ENCODE peak calls at places on chromosomes 1 and 21, in five cellular contexts. W is right atrium auricular region, E is psoas muscle, N is upper lobe of right lung, Y is heart right ventricle. P is an unnamed sample. For H3K4me1, the result is how much of the 10 kb centered on the place peaks cover.

GRCh38 chr1:196779093-196779492 is 4.5 kb downstream of the CFHR3 start:
- DNase-seq in Y (no peak), E (no peak), W (no peak), N (no peak), P (no peak)

GRCh38 chr1:219506337-219506944 is 106.5 kb downstream of the ZC3H11B start:
- DNase-seq in W (no peak), N (no peak), E (no peak), Y (no peak), P (no peak)

GRCh38 chr1:58754683-58755467 is 29.0 kb downstream of the JUN start:
- DNase-seq in N (no peak), W (no peak), Y (no peak), E (no peak), P (no peak)

GRCh38 chr1:50246869-50247268 is 138.1 kb downstream of the ELAVL4 start:
- DNase-seq in W (no peak), E (no peak), Y (no peak), N (no peak), P (no peak)

GRCh38 chr1:17572264-17572985 is 32.9 kb downstream of the ARHGEF10L start:
- DNase-seq in N (no peak), Y (no peak), E (no peak), W (no peak), P (no peak)

GRCh38 chr1:29653886-29654450 is 417.6 kb downstream of the PTPRU start:
- DNase-seq in Y (no peak), W (no peak), E (no peak), N (no peak), P (no peak)

GRCh38 chr1:209202826-209203439 is 380.6 kb upstream of the CAMK1G start:
- DNase-seq in N (no peak), Y (no peak), E (no peak), W (no peak), P (no peak)

GRCh38 chr21:37532868-37533780 is 166.6 kb downstream of the DYRK1A start:
- DNase-seq in W (no peak), Y (peak), E (no peak), N (no peak), P (no peak)

GRCh38 chr1:166488327-166488726 is 321.5 kb upstream of the FAM78B start:
- DNase-seq in E (no peak), N (no peak), Y (no peak), W (no peak), P (no peak)

GRCh38 chr1:56927171-56927570 is 38.6 kb downstream of the C8B start:
- DNase-seq in W (no peak), E (no peak), Y (no peak), N (no peak), P (peak)

GRCh38 chr1:212178830-212179370 is 106.3 kb upstream of the PPP2R5A start:
- DNase-seq in Y (no peak), W (no peak), E (no peak), N (no peak), P (no peak)

GRCh38 chr1:61300899-61301298 is 218.5 kb downstream of the NFIA start:
- DNase-seq in E (no peak), Y (no peak), N (no peak), W (no peak), P (no peak)

GRCh38 chr21:40625991-40626390 is 221.0 kb downstream of the DSCAM start:
- DNase-seq in E (no peak), W (no peak), Y (no peak), N (no peak), P (no peak)

GRCh38 chr1:2564006-2564814 is 8.0 kb downstream of the TNFRSF14 start:
- DNase-seq in E (peak), Y (no peak), W (no peak), N (no peak), P (peak)
- H3K4me1 ChIP-seq in E (under half), Y (under half), W (under half), N (under half), P (under half)

DNA sequence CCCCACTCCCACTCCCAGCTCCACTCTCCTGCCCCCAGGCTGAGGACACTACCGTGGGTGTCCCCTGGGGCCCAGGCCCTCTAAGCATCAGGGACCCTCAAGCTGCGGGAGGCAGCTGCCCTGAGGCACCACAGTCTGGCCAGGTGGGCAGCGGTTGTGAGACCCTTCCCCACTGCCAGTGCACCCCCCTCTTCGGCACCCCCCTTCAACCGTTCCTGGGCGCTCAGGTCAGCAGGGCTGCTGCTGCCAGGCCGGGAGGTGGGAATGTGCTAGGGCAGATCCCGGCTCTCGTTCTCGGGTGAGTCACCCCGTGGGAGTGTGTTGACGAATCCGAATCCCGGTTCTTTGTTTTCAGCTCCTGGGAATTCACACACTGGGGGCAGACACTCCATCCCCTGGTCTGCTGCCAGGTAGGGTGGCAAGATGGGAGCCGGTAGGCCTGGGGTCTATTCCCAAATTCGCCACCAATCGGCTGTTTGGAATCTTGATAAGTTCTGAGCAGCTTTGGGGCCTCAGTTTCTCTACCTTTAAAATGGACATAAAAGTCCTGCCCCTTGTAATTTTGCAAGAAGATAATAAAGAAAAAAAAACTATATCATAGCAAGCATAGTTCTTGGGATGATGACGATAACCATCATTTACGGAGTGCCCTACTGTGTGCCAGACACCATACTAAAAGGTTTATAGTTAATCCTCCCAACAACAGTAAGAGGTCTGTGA is 28.5 kb upstream of the CASZ1 start:
- DNase-seq in E (no peak), N (no peak), W (no peak), Y (no peak), P (no peak)
- TF ChIP-seq CTCF in E (no peak), N (no peak), W (no peak), Y (no peak), P (no peak)

GRCh38 chr1:26317612-26318337 is at the start of gene CD52:
- DNase-seq in W (no peak), E (no peak), Y (no peak), N (no peak), P (no peak)
- H3K4me1 ChIP-seq in W (under half), E (under half), Y (under half), N (under half), P (under half)

GRCh38 chr21:39184050-39184980 is 1.1 kb upstream of the PSMG1 start:
- DNase-seq in N (no peak), W (no peak), Y (no peak), E (no peak), P (no peak)

GRCh38 chr21:39186676-39187075 is 3.4 kb upstream of the PSMG1 start:
- DNase-seq in E (no peak), Y (no peak), W (no peak), N (no peak), P (no peak)

GRCh38 chr21:39188521-39189139 is 5.4 kb upstream of the PSMG1 start:
- DNase-seq in W (no peak), E (no peak), N (no peak), Y (no peak), P (no peak)

GRCh38 chr21:39185157-39185556 is 1.9 kb upstream of the PSMG1 start:
- DNase-seq in N (no peak), W (no peak), Y (no peak), E (no peak), P (no peak)

GRCh38 chr21:39187141-39187540 is 3.9 kb upstream of the PSMG1 start:
- DNase-seq in N (no peak), Y (no peak), E (no peak), W (no peak), P (no peak)
- TF ChIP-seq CTCF in N (no peak), Y (no peak), E (no peak), W (no peak), P (no peak)

DNA sequence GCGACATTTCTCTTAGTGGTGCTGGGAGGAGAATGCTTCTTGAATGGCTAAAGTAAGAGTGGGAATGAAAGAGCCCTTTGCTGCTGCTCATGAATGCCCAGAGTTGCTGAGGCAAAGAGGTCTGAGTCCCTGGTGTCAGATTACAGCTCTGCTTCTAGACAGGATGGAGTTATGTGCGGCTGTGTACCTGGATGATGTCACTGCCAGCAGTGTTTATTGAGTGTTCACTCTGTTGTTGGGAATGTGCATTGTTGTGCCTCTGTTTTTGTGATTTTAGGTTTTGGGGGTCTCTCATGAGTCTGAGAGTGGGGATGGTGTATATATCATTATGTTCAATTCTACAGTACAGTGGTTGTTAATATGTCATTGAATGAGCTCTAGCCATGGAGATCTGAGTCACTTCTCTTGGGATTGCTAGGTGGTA is 2.7 kb downstream of the CDC14A start:
- DNase-seq in Y (no peak), N (no peak), E (no peak), W (no peak), P (no peak)
- H3K4me1 ChIP-seq in Y (half or more), N (under half), E (under half), W (half or more), P (under half)